ENCODE peak calls at places on chromosomes 5 and 9, in four cellular contexts. X is uterus, I is vagina, K is kidney. W is an unnamed sample.

GRCh38 chr9:89149726-89150125 is 28.9 kb downstream of the SHC3 start:
- DNase-seq in X (no peak), I (peak; percentile 5), K (no peak), W (no peak)

GRCh38 chr5:151320481-151320880 is 16.9 kb upstream of the SLC36A3 start:
- DNase-seq in X (no peak), I (no peak), K (no peak), W (no peak)

GRCh38 chr5:126497506-126497905 is 74.3 kb downstream of the GRAMD2B start:
- DNase-seq in X (no peak), I (no peak), K (no peak), W (no peak)

GRCh38 chr9:34686732-34687131 is 4.3 kb downstream of the CCL19 start:
- DNase-seq in X (no peak), I (no peak), K (no peak), W (no peak)

GRCh38 chr9:75996726-75997125 is 106.3 kb downstream of the PCSK5 start:
- DNase-seq in X (no peak), I (no peak), K (no peak), W (no peak)

GRCh38 chr5:82174128-82174918 is 103.8 kb downstream of the RPS23 start:
- DNase-seq in X (peak; percentile 32), I (no peak), K (no peak), W (peak; percentile 48)

GRCh38 chr5:17308326-17309065 is 91.1 kb downstream of the BASP1 start:
- DNase-seq in X (no peak), I (no peak), K (no peak), W (no peak)

GRCh38 chr5:178196413-178196812 is 7.9 kb upstream of the HNRNPAB start:
- DNase-seq in X (no peak), I (no peak), K (no peak), W (no peak)

GRCh38 chr5:25119654-25120053 is 474.9 kb upstream of the CDH10 start:
- DNase-seq in X (no peak), I (no peak), K (no peak), W (no peak)

GRCh38 chr5:84287964-84288363 is 96.7 kb downstream of the EDIL3 start:
- DNase-seq in X (no peak), I (no peak), K (no peak), W (no peak)

GRCh38 chr9:21326526-21327139 is 8.6 kb downstream of the KLHL9 start:
- DNase-seq in X (no peak), I (no peak), K (no peak), W (no peak)

GRCh38 chr5:71982717-71983395 is 124.4 kb upstream of the MAP1B start:
- DNase-seq in X (no peak), I (no peak), K (no peak), W (no peak)

GRCh38 chr9:126507318-126508109 is 106.2 kb upstream of the LMX1B start:
- DNase-seq in X (no peak), I (no peak), K (peak; percentile 49), W (no peak)

GRCh38 chr5:138303365-138303764 is 28.2 kb downstream of the CDC25C start:
- DNase-seq in X (no peak), I (no peak), K (no peak), W (no peak)

DNA sequence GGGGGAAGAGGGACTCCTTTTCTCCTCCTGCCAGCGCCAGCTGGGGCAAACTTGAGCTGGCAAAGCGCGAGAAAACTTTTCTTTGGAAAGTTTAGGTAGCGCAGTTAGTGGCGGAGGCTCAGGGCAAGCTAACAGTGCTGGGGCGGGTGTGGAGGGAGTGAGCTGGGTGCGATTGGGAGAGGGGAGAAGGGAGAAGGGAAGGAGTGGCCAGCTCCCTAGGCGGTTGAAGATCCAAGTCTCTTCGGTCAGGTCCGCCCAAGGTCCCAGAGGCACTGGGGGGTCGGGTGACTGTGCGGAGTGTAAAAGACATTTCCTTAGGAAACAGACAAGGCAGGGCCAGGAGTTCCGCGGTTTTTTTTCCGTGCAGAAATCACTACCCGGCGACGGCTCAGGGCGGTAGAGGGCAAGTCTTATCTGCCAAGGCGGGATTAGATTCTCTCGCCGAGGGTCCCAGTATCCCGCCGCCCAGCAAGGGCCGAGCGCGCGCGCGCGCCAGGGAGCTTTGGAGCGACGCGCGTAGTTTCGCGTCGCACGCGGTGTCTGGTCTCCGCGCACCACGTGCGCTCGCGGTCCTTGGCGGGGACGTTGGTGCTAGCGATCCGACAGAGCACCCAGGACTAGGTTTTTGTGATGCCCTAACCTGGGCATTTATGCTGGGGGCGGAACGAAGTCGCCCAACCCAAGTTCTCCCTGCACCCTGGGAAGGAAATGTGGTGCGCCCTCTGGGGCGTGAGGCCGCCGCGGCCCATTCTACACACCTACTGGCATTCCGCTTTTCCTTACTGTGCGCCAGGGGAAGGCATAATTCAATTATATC is 33.7 kb upstream of the NFIB start:
- DNase-seq in X (peak; percentile 46), I (no peak), K (peak; percentile 70), W (peak; percentile 66)
- H3K4me3 ChIP-seq in X (peak overlapping the region; percentile 28), I (peak overlapping the region; percentile 42), K (peak overlapping the region; percentile 58), W (peak overlapping the region; percentile 57)

GRCh38 chr9:117718085-117718484 is 13.9 kb downstream of the TLR4 start:
- DNase-seq in X (no peak), I (no peak), K (no peak), W (no peak)

GRCh38 chr9:117715411-117715989 is 11.3 kb downstream of the TLR4 start:
- DNase-seq in X (no peak), I (no peak), K (no peak), W (no peak)

GRCh38 chr9:117718701-117719100 is 14.5 kb downstream of the TLR4 start:
- DNase-seq in X (no peak), I (no peak), K (no peak), W (no peak)

GRCh38 chr9:117709936-117710335 is 5.7 kb downstream of the TLR4 start:
- DNase-seq in X (no peak), I (no peak), K (no peak), W (no peak)

DNA sequence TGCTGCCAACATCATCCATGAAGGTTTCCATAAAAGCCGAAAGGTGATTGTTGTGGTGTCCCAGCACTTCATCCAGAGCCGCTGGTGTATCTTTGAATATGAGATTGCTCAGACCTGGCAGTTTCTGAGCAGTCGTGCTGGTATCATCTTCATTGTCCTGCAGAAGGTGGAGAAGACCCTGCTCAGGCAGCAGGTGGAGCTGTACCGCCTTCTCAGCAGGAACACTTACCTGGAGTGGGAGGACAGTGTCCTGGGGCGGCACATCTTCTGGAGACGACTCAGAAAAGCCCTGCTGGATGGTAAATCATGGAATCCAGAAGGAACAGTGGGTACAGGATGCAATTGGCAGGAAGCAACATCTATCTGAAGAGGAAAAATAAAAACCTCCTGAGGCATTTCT is 10.1 kb downstream of the TLR4 start:
- DNase-seq in X (no peak), I (no peak), K (no peak), W (no peak)
- TF ChIP-seq CTCF in X (no peak), I (no peak), K (no peak), W (no peak)

DNA sequence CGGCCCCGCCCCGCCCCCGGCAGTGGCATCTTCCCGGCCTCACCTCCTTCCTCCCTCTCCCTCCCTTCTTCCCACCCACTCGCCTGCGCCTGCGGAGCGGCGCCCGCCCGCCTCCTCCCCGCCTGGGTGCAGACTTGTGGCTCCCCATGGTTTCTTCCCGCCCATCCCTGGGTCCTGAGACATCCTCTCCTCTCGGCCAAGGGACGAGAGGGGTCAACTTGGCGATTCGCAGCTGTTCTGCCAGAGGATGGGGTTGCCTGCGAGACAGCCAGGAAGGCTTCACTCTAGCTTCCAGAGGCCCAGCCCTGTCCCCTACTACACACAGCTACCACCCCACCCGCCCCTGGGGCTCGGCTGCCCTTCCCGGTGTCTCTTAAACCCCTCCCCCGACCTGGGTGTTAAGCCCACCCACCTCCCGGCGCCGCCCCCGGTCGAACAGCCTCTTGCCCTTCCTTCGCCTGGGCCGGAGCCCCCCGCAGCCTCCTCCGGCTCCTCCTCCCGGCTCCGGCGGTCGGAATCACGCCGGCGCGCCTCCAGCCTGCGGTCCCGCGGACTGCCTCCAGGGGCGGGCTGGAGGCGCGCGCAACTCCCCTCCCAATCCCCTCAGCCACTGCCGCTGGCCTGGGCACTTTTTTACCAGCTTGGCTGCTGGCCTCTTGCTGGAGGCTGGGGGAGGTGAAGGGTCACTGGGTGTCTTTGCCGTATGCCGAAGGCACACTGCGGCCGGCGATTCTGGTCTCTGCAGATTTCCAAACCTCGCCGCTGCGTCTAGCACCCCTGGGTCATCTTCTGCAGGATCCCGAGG is 1.9 kb downstream of the JADE2 start:
- DNase-seq in X (peak; percentile 88), I (peak; percentile 97), K (peak; percentile 95), W (peak; percentile 88)
- H3K4me1 ChIP-seq in X (peaks cover 4% of the 10 kb centered on the region), I (peaks cover 59% of the 10 kb centered on the region), K (peaks cover 25% of the 10 kb centered on the region), W (peaks cover 57% of the 10 kb centered on the region)

DNA sequence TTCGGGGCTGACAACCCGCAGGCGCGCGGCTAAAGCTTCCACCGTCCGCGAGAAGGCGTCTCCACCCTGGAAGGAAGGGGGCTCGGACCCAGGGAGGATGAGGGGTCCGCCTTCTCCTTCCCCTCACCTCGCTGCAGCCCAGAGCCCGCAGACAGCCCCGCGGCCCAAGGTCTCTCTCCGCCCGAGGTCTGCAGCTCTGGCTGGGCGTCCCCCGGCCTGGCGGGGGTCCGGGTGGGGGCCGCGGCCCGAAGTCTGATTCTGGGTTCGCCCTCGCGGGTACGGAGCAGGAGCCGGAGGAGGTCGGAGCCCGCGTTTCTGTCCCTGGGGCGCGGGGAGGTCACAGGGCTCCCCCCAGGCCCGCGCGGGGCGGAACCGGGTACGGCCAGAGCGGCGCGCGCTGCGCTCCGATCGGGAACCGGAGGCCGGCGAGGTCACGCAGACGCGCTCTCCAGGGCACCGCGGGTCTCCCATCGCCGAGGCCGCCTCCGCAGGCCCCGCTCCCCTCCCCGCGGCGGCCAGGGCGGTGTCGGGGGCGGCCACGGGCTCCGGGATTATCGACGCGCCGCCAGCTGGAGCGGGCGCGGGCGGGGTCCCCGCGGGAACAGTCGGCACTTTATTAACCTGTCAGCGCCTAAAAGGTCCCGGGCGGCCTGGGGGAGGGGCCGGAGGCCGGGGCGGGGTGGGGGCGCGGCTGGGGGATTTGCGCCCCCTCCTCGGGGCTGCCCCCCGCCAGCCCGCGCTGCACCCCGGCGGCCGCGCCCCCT is 11.6 kb downstream of the LHX3 start:
- DNase-seq in X (no peak), I (no peak), K (no peak), W (no peak)
- H3K4me3 ChIP-seq in X (no peak overlapping the region), I (no peak overlapping the region), K (no peak overlapping the region), W (no peak overlapping the region)

DNA sequence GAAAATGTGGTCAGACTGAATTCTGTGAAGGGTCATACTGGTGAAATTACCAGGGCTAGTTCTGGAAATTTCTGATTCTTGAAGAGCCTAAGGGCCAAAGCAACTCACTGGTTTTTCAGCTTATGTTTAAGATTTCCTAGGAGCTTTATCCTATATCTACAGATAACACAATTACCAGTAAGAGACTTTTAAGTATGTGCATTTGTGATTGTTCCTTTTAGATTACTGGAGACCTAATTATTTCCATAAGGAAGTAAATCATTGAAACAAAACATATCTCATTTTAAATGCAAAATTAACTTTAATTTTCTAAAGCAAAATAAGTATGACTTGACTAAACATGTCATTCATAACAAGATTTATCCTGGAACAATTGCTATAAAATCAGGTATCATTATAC is 134.2 kb downstream of the MPDZ start:
- DNase-seq in X (no peak), I (no peak), K (no peak), W (no peak)
- TF ChIP-seq CTCF in X (no peak), I (no peak), K (no peak), W (no peak)

W was measured in heart right ventricle.